ENCODE peak calls at places on chromosome 1, in four cellular contexts. X is GM04504; M is activated CD8-positive, alpha-beta memory T cell treated with anti-CD3 and anti-CD28 coated beads for 4 hours; K is activated gamma-delta T cell. B is an unnamed sample.

GRCh38 chr1:220878223-220879081 is 791 bp upstream of the HLX start:
- DNase-seq in X (no peak), M (no peak), K (no peak), B (no peak)

GRCh38 chr1:54980528-54981241 is at the start of gene TMEM61:
- DNase-seq in X (no peak), M (no peak), K (no peak), B (peak; percentile 24)

GRCh38 chr1:183956559-183957188 is 80.9 kb downstream of the COLGALT2 start:
- DNase-seq in X (peak; percentile 66), M (peak; percentile 31), K (no peak), B (peak; percentile 85)

GRCh38 chr1:2452583-2453315 is 23.3 kb upstream of the PLCH2 start:
- DNase-seq in X (no peak), M (no peak), K (no peak), B (no peak)

GRCh38 chr1:17335821-17336718 is 28.1 kb downstream of the PADI4 start:
- DNase-seq in X (peak; percentile 46), M (peak; percentile 13), K (no peak), B (peak; percentile 78)

GRCh38 chr1:207327994-207328393 is 6.5 kb downstream of the CD55 start:
- DNase-seq in X (no peak), M (no peak), K (no peak), B (peak; percentile 59)

GRCh38 chr1:94924967-94925366 is 1.9 kb downstream of the CNN3 start:
- DNase-seq in X (no peak), M (no peak), K (no peak), B (peak; percentile 62)

GRCh38 chr1:227372662-227373061 is 54.4 kb upstream of the CDC42BPA start:
- DNase-seq in X (no peak), M (no peak), K (no peak), B (peak; percentile 68)

GRCh38 chr1:89908993-89909436 is 85.9 kb upstream of the ZNF326 start:
- DNase-seq in X (peak; percentile 58), M (no peak), K (no peak), B (peak; percentile 64)

GRCh38 chr1:236010443-236010842 is 54.4 kb downstream of the NID1 start:
- DNase-seq in X (no peak), M (no peak), K (no peak), B (peak; percentile 13)

B was measured in GM23248.